ENCODE peak calls at places on chromosomes 4 and X, in eight cellular contexts. One of them, this sample, is unnamed.

GRCh38 chr4:72564184-72564583 is 4.8 kb downstream of the ADAMTS3 start:
- DNase-seq in effector memory CD4-positive, alpha-beta T cell: no peak
- DNase-seq in ovary: no peak
- DNase-seq in sigmoid colon: no peak
- DNase-seq in A549: no peak
- DNase-seq in tibial nerve: no peak
- DNase-seq in aorta: no peak
- DNase-seq in heart left ventricle: no peak
- DNase-seq in this sample: no peak

GRCh38 chrX:119970574-119970973 is 27.0 kb upstream of the NKAP start:
- DNase-seq in effector memory CD4-positive, alpha-beta T cell: no peak
- DNase-seq in ovary: no peak
- DNase-seq in sigmoid colon: no peak
- DNase-seq in A549: no peak
- DNase-seq in tibial nerve: no peak
- DNase-seq in aorta: no peak
- DNase-seq in heart left ventricle: no peak
- DNase-seq in this sample: no peak

GRCh38 chr4:3335385-3335784 is 42.6 kb downstream of the RGS12 start:
- DNase-seq in effector memory CD4-positive, alpha-beta T cell: no peak
- DNase-seq in ovary: no peak
- DNase-seq in sigmoid colon: no peak
- DNase-seq in A549: no peak
- DNase-seq in tibial nerve: no peak
- DNase-seq in aorta: no peak
- DNase-seq in heart left ventricle: no peak
- DNase-seq in this sample: no peak

GRCh38 chr4:128461300-128462103 is 173.9 kb upstream of the PGRMC2 start:
- DNase-seq in effector memory CD4-positive, alpha-beta T cell: no peak
- DNase-seq in ovary: peak; percentile 38
- DNase-seq in sigmoid colon: no peak
- DNase-seq in A549: no peak
- DNase-seq in tibial nerve: no peak
- DNase-seq in aorta: no peak
- DNase-seq in heart left ventricle: no peak
- DNase-seq in this sample: peak; percentile 65

GRCh38 chr4:169716677-169717076 is 41.1 kb downstream of the HPF1 start:
- DNase-seq in effector memory CD4-positive, alpha-beta T cell: no peak
- DNase-seq in ovary: no peak
- DNase-seq in sigmoid colon: no peak
- DNase-seq in A549: no peak
- DNase-seq in tibial nerve: no peak
- DNase-seq in aorta: no peak
- DNase-seq in heart left ventricle: no peak
- DNase-seq in this sample: no peak

GRCh38 chrX:50697691-50698090 is 116.3 kb downstream of the SHROOM4 start:
- DNase-seq in effector memory CD4-positive, alpha-beta T cell: no peak
- DNase-seq in ovary: no peak
- DNase-seq in sigmoid colon: no peak
- DNase-seq in A549: no peak
- DNase-seq in tibial nerve: no peak
- DNase-seq in aorta: no peak
- DNase-seq in heart left ventricle: no peak
- DNase-seq in this sample: peak; percentile 68

GRCh38 chr4:55075823-55076418 is 49.5 kb downstream of the KDR start:
- DNase-seq in effector memory CD4-positive, alpha-beta T cell: no peak
- DNase-seq in ovary: no peak
- DNase-seq in sigmoid colon: no peak
- DNase-seq in A549: no peak
- DNase-seq in tibial nerve: no peak
- DNase-seq in aorta: no peak
- DNase-seq in heart left ventricle: no peak
- DNase-seq in this sample: no peak

GRCh38 chr4:147749811-147750321 is 18.0 kb downstream of the ARHGAP10 start:
- DNase-seq in effector memory CD4-positive, alpha-beta T cell: no peak
- DNase-seq in ovary: no peak
- DNase-seq in sigmoid colon: no peak
- DNase-seq in A549: no peak
- DNase-seq in tibial nerve: no peak
- DNase-seq in aorta: no peak
- DNase-seq in heart left ventricle: no peak
- DNase-seq in this sample: no peak

GRCh38 chr4:182925298-182925738 is 8.1 kb upstream of the DCTD start:
- DNase-seq in effector memory CD4-positive, alpha-beta T cell: no peak
- DNase-seq in ovary: peak; percentile 54
- DNase-seq in sigmoid colon: no peak
- DNase-seq in A549: peak; percentile 27
- DNase-seq in tibial nerve: no peak
- DNase-seq in aorta: peak; percentile 77
- DNase-seq in heart left ventricle: peak; percentile 56
- DNase-seq in this sample: peak; percentile 66

GRCh38 chr4:2465032-2465431 is 3.9 kb upstream of the RNF4 start:
- DNase-seq in effector memory CD4-positive, alpha-beta T cell: no peak
- DNase-seq in ovary: no peak
- DNase-seq in sigmoid colon: no peak
- DNase-seq in A549: no peak
- DNase-seq in tibial nerve: no peak
- DNase-seq in aorta: peak; percentile 33
- DNase-seq in heart left ventricle: no peak
- DNase-seq in this sample: no peak

GRCh38 chrX:151000901-151001301 is 17.8 kb downstream of the HMGB3 start:
- DNase-seq in effector memory CD4-positive, alpha-beta T cell: no peak
- DNase-seq in ovary: no peak
- DNase-seq in sigmoid colon: no peak
- DNase-seq in A549: no peak
- DNase-seq in tibial nerve: no peak
- DNase-seq in aorta: no peak
- DNase-seq in heart left ventricle: no peak
- DNase-seq in this sample: no peak

GRCh38 chrX:150227321-150227860 is 135.7 kb upstream of the MAMLD1 start:
- DNase-seq in effector memory CD4-positive, alpha-beta T cell: no peak
- DNase-seq in ovary: no peak
- DNase-seq in sigmoid colon: no peak
- DNase-seq in A549: no peak
- DNase-seq in tibial nerve: no peak
- DNase-seq in aorta: no peak
- DNase-seq in heart left ventricle: no peak
- DNase-seq in this sample: no peak

GRCh38 chr4:31360786-31361185 is 640.6 kb downstream of the PCDH7 start:
- DNase-seq in effector memory CD4-positive, alpha-beta T cell: no peak
- DNase-seq in ovary: no peak
- DNase-seq in sigmoid colon: no peak
- DNase-seq in A549: no peak
- DNase-seq in tibial nerve: no peak
- DNase-seq in aorta: no peak
- DNase-seq in heart left ventricle: no peak
- DNase-seq in this sample: no peak

GRCh38 chr4:116020141-116020722 is 906.8 kb upstream of the NDST4 start:
- DNase-seq in effector memory CD4-positive, alpha-beta T cell: no peak
- DNase-seq in ovary: no peak
- DNase-seq in sigmoid colon: no peak
- DNase-seq in A549: no peak
- DNase-seq in tibial nerve: no peak
- DNase-seq in aorta: no peak
- DNase-seq in heart left ventricle: no peak
- DNase-seq in this sample: no peak
- H3K9me3 ChIP-seq in effector memory CD4-positive, alpha-beta T cell: peaks cover 16% of the 10 kb centered on the region
- H3K9me3 ChIP-seq in ovary: no peaks in the 10 kb centered on the region
- H3K9me3 ChIP-seq in sigmoid colon: peaks cover 14% of the 10 kb centered on the region
- H3K9me3 ChIP-seq in A549: peaks cover 11% of the 10 kb centered on the region
- H3K9me3 ChIP-seq in tibial nerve: peaks cover 56% of the 10 kb centered on the region
- H3K9me3 ChIP-seq in aorta: peaks cover 10% of the 10 kb centered on the region
- H3K9me3 ChIP-seq in heart left ventricle: no peaks in the 10 kb centered on the region
- H3K9me3 ChIP-seq in this sample: peaks cover 8% of the 10 kb centered on the region

DNA sequence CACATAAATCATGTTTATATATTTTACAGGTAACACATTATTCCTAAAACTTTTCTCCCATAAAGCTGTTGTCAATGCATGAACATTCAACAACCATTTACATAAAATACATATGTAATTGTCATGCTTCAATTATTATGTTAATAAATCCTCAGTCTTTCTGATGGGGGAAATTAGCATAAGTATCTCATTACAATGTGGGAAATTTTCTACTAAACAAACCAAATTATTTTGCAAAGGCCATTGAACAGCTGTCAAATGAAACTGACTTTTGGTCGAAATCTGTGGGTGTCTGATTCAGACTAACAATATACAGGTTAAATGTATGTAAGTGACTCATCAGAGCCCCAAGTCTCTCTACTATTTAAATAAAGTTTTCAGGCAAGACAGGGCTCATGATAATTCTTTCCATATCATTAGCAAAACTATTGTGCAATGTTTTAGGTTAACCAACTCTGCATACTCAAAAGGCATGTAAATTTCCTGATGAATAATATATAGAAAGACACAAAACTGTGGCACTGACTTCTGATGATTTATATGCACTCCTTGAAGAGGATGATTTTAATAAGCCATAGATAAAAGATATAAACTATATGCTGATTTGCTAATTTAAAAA is 795.3 kb upstream of the AADAT start:
- DNase-seq in effector memory CD4-positive, alpha-beta T cell: no peak
- DNase-seq in ovary: no peak
- DNase-seq in sigmoid colon: no peak
- DNase-seq in A549: no peak
- DNase-seq in tibial nerve: no peak
- DNase-seq in aorta: no peak
- DNase-seq in heart left ventricle: no peak
- DNase-seq in this sample: no peak
- H3K27ac ChIP-seq in effector memory CD4-positive, alpha-beta T cell: no peak overlapping the region
- H3K27ac ChIP-seq in ovary: no peak overlapping the region
- H3K27ac ChIP-seq in sigmoid colon: no peak overlapping the region
- H3K27ac ChIP-seq in A549: no peak overlapping the region
- H3K27ac ChIP-seq in tibial nerve: no peak overlapping the region
- H3K27ac ChIP-seq in aorta: no peak overlapping the region
- H3K27ac ChIP-seq in heart left ventricle: no peak overlapping the region
- H3K27ac ChIP-seq in this sample: no peak overlapping the region

DNA sequence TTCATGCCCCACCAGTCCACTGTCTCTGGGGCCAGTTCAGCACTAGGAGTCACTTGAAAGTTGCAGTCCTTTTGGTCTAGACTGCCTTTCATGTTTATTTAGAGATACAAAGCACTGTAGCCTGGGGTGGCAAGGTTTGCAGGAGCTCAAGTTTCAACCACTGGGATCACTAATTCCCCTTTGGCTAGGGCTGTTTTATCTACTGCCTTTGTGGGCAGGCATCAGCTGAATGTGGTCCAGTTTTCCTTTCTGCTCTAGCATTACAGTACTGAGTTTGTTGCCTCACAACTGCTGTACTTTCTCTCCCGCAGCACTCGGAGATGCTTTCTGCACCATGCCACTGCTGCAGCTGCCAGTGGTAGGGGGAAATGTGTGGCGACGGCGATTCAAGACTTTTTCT is 222.3 kb upstream of the HDX start:
- DNase-seq in effector memory CD4-positive, alpha-beta T cell: no peak
- DNase-seq in ovary: no peak
- DNase-seq in sigmoid colon: no peak
- DNase-seq in A549: no peak
- DNase-seq in tibial nerve: no peak
- DNase-seq in aorta: no peak
- DNase-seq in heart left ventricle: no peak
- DNase-seq in this sample: no peak
- H3K9me3 ChIP-seq in effector memory CD4-positive, alpha-beta T cell: no peaks in the 10 kb centered on the region
- H3K9me3 ChIP-seq in ovary: no peaks in the 10 kb centered on the region
- H3K9me3 ChIP-seq in sigmoid colon: no peaks in the 10 kb centered on the region
- H3K9me3 ChIP-seq in A549: no peaks in the 10 kb centered on the region
- H3K9me3 ChIP-seq in tibial nerve: no peaks in the 10 kb centered on the region
- H3K9me3 ChIP-seq in aorta: no peaks in the 10 kb centered on the region
- H3K9me3 ChIP-seq in heart left ventricle: no peaks in the 10 kb centered on the region
- H3K9me3 ChIP-seq in this sample: no peaks in the 10 kb centered on the region

GRCh38 chr4:25321703-25322102 is 9.1 kb downstream of the ZCCHC4 start:
- DNase-seq in effector memory CD4-positive, alpha-beta T cell: no peak
- DNase-seq in ovary: no peak
- DNase-seq in sigmoid colon: no peak
- DNase-seq in A549: no peak
- DNase-seq in tibial nerve: no peak
- DNase-seq in aorta: no peak
- DNase-seq in heart left ventricle: no peak
- DNase-seq in this sample: no peak

GRCh38 chr4:25320374-25321172 is 8.0 kb downstream of the ZCCHC4 start:
- DNase-seq in effector memory CD4-positive, alpha-beta T cell: no peak
- DNase-seq in ovary: no peak
- DNase-seq in sigmoid colon: no peak
- DNase-seq in A549: peak; percentile 12
- DNase-seq in tibial nerve: no peak
- DNase-seq in aorta: no peak
- DNase-seq in heart left ventricle: no peak
- DNase-seq in this sample: no peak
- H3K27ac ChIP-seq in effector memory CD4-positive, alpha-beta T cell: no peak overlapping the region
- H3K27ac ChIP-seq in ovary: no peak overlapping the region
- H3K27ac ChIP-seq in sigmoid colon: no peak overlapping the region
- H3K27ac ChIP-seq in A549: peak overlapping the region; percentile 70
- H3K27ac ChIP-seq in tibial nerve: no peak overlapping the region
- H3K27ac ChIP-seq in aorta: no peak overlapping the region
- H3K27ac ChIP-seq in heart left ventricle: no peak overlapping the region
- H3K27ac ChIP-seq in this sample: no peak overlapping the region

GRCh38 chr4:101707596-101707995 is 82.9 kb upstream of the BANK1 start:
- DNase-seq in effector memory CD4-positive, alpha-beta T cell: no peak
- DNase-seq in ovary: no peak
- DNase-seq in sigmoid colon: no peak
- DNase-seq in A549: no peak
- DNase-seq in tibial nerve: no peak
- DNase-seq in aorta: no peak
- DNase-seq in heart left ventricle: no peak
- DNase-seq in this sample: no peak
- H3K9me3 ChIP-seq in effector memory CD4-positive, alpha-beta T cell: no peaks in the 10 kb centered on the region
- H3K9me3 ChIP-seq in ovary: no peaks in the 10 kb centered on the region
- H3K9me3 ChIP-seq in sigmoid colon: peaks cover 6% of the 10 kb centered on the region
- H3K9me3 ChIP-seq in A549: peaks cover 3% of the 10 kb centered on the region
- H3K9me3 ChIP-seq in tibial nerve: peaks cover 5% of the 10 kb centered on the region
- H3K9me3 ChIP-seq in aorta: no peaks in the 10 kb centered on the region
- H3K9me3 ChIP-seq in heart left ventricle: no peaks in the 10 kb centered on the region
- H3K9me3 ChIP-seq in this sample: no peaks in the 10 kb centered on the region

GRCh38 chrX:110806145-110806544 is 10.5 kb upstream of the CHRDL1 start:
- DNase-seq in effector memory CD4-positive, alpha-beta T cell: no peak
- DNase-seq in ovary: no peak
- DNase-seq in sigmoid colon: no peak
- DNase-seq in A549: no peak
- DNase-seq in tibial nerve: no peak
- DNase-seq in aorta: no peak
- DNase-seq in heart left ventricle: no peak
- DNase-seq in this sample: no peak

DNA sequence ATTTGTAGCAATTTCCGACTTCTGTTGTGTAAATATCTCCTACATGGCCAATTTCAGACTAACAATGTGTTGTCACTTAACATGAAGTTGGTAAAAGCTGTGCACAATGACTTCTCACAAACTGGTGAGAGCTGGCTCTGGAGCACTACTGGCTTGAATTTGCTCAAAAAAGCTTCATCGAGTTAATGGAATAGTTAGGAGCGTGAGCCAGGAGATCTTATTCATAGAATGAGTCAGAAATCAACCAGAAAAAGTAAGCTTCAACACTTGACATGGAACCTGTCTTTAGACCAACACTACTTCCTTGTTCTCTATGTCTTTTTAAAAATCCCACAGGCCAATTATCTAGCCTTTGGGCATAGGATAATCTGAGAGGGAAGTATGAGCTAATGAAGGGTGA is 7.9 kb upstream of the CHRDL1 start:
- DNase-seq in effector memory CD4-positive, alpha-beta T cell: no peak
- DNase-seq in ovary: no peak
- DNase-seq in sigmoid colon: no peak
- DNase-seq in A549: no peak
- DNase-seq in tibial nerve: no peak
- DNase-seq in aorta: no peak
- DNase-seq in heart left ventricle: no peak
- DNase-seq in this sample: no peak
- H3K27ac ChIP-seq in effector memory CD4-positive, alpha-beta T cell: no peak overlapping the region
- H3K27ac ChIP-seq in ovary: no peak overlapping the region
- H3K27ac ChIP-seq in sigmoid colon: peak overlapping the region; percentile 21
- H3K27ac ChIP-seq in A549: no peak overlapping the region
- H3K27ac ChIP-seq in tibial nerve: no peak overlapping the region
- H3K27ac ChIP-seq in aorta: no peak overlapping the region
- H3K27ac ChIP-seq in heart left ventricle: no peak overlapping the region
- H3K27ac ChIP-seq in this sample: no peak overlapping the region